ENCODE peak calls at places on chromosomes 6 and 20, in six cellular contexts. One of them, this sample, is unnamed. For H3K36me3, the result is how much of the 10 kb centered on the place peaks cover.

GRCh38 chr6:20839624-20840023 is 305.4 kb downstream of the CDKAL1 start:
- DNase-seq in OCI-LY7: no peak
- DNase-seq in ovary: no peak
- DNase-seq in HCT116: no peak
- DNase-seq in CD8-positive, alpha-beta T cell: no peak
- DNase-seq in fibroblast of lung: no peak
- DNase-seq in this sample: no peak

GRCh38 chr20:49579874-49580817 is 12.2 kb upstream of the PTGIS start:
- DNase-seq in HCT116: no peak
- DNase-seq in ovary: peak
- DNase-seq in CD8-positive, alpha-beta T cell: no peak
- DNase-seq in fibroblast of lung: peak
- DNase-seq in OCI-LY7: no peak
- DNase-seq in this sample: no peak

GRCh38 chr6:4928426-4928825 is 75.4 kb downstream of the RPP40 start:
- DNase-seq in ovary: no peak
- DNase-seq in fibroblast of lung: peak
- DNase-seq in CD8-positive, alpha-beta T cell: no peak
- DNase-seq in HCT116: no peak
- DNase-seq in OCI-LY7: no peak
- DNase-seq in this sample: peak

GRCh38 chr6:166520905-166521834 is 65.3 kb downstream of the RAMACL start:
- DNase-seq in ovary: no peak
- DNase-seq in fibroblast of lung: peak
- DNase-seq in CD8-positive, alpha-beta T cell: no peak
- DNase-seq in OCI-LY7: no peak
- DNase-seq in HCT116: no peak
- DNase-seq in this sample: no peak

GRCh38 chr6:170371588-170371987 is 65.0 kb downstream of the FAM120B start:
- DNase-seq in ovary: no peak
- DNase-seq in OCI-LY7: no peak
- DNase-seq in fibroblast of lung: no peak
- DNase-seq in CD8-positive, alpha-beta T cell: no peak
- DNase-seq in HCT116: no peak
- DNase-seq in this sample: no peak

GRCh38 chr20:57216669-57217068 is 49.8 kb downstream of the BMP7 start:
- DNase-seq in fibroblast of lung: no peak
- DNase-seq in OCI-LY7: no peak
- DNase-seq in HCT116: no peak
- DNase-seq in CD8-positive, alpha-beta T cell: no peak
- DNase-seq in ovary: no peak
- DNase-seq in this sample: no peak

GRCh38 chr20:23995905-23996666 is 7.5 kb upstream of the GGTLC1 start:
- DNase-seq in fibroblast of lung: peak
- DNase-seq in ovary: peak
- DNase-seq in CD8-positive, alpha-beta T cell: peak
- DNase-seq in OCI-LY7: peak
- DNase-seq in HCT116: peak
- DNase-seq in this sample: no peak

GRCh38 chr20:62837790-62838458 is 21.1 kb downstream of the COL9A3 start:
- DNase-seq in ovary: no peak
- DNase-seq in OCI-LY7: no peak
- DNase-seq in HCT116: no peak
- DNase-seq in CD8-positive, alpha-beta T cell: no peak
- DNase-seq in fibroblast of lung: no peak
- DNase-seq in this sample: no peak

GRCh38 chr6:53306819-53307347 is 41.9 kb downstream of the ELOVL5 start:
- DNase-seq in fibroblast of lung: peak
- DNase-seq in CD8-positive, alpha-beta T cell: no peak
- DNase-seq in HCT116: no peak
- DNase-seq in ovary: no peak
- DNase-seq in OCI-LY7: no peak
- DNase-seq in this sample: peak

GRCh38 chr20:48384147-48384818 is 443.5 kb downstream of the PREX1 start:
- DNase-seq in OCI-LY7: peak
- DNase-seq in CD8-positive, alpha-beta T cell: no peak
- DNase-seq in ovary: no peak
- DNase-seq in HCT116: peak
- DNase-seq in fibroblast of lung: no peak
- DNase-seq in this sample: no peak

GRCh38 chr20:40883097-40883496 is 145.5 kb upstream of the TOP1 start:
- DNase-seq in ovary: no peak
- DNase-seq in fibroblast of lung: no peak
- DNase-seq in CD8-positive, alpha-beta T cell: no peak
- DNase-seq in OCI-LY7: no peak
- DNase-seq in HCT116: no peak
- DNase-seq in this sample: no peak

GRCh38 chr6:3421763-3422456 is 34.9 kb downstream of the SLC22A23 start:
- DNase-seq in OCI-LY7: no peak
- DNase-seq in ovary: no peak
- DNase-seq in HCT116: no peak
- DNase-seq in fibroblast of lung: peak
- DNase-seq in CD8-positive, alpha-beta T cell: no peak
- DNase-seq in this sample: no peak

GRCh38 chr6:89433637-89434499 is 916 bp downstream of the ANKRD6 start:
- DNase-seq in HCT116: no peak
- DNase-seq in fibroblast of lung: no peak
- DNase-seq in CD8-positive, alpha-beta T cell: no peak
- DNase-seq in ovary: peak
- DNase-seq in OCI-LY7: peak
- DNase-seq in this sample: no peak

GRCh38 chr20:45934046-45934586 is 367 bp upstream of the PCIF1 start:
- DNase-seq in HCT116: peak
- DNase-seq in OCI-LY7: peak
- DNase-seq in CD8-positive, alpha-beta T cell: peak
- DNase-seq in fibroblast of lung: peak
- DNase-seq in ovary: no peak
- DNase-seq in this sample: no peak

GRCh38 chr6:437042-437402 is 45.5 kb downstream of the IRF4 start:
- DNase-seq in fibroblast of lung: peak
- DNase-seq in HCT116: no peak
- DNase-seq in OCI-LY7: no peak
- DNase-seq in ovary: no peak
- DNase-seq in CD8-positive, alpha-beta T cell: no peak
- DNase-seq in this sample: no peak

GRCh38 chr20:25282796-25283195 is 34.9 kb downstream of the PYGB start:
- DNase-seq in fibroblast of lung: no peak
- DNase-seq in ovary: no peak
- DNase-seq in HCT116: no peak
- DNase-seq in CD8-positive, alpha-beta T cell: no peak
- DNase-seq in OCI-LY7: no peak
- DNase-seq in this sample: no peak

GRCh38 chr20:25282034-25282781 is 34.3 kb downstream of the PYGB start:
- DNase-seq in ovary: peak
- DNase-seq in CD8-positive, alpha-beta T cell: no peak
- DNase-seq in OCI-LY7: no peak
- DNase-seq in fibroblast of lung: no peak
- DNase-seq in HCT116: no peak
- DNase-seq in this sample: no peak

GRCh38 chr20:25280574-25281535 is 33.0 kb downstream of the PYGB start:
- DNase-seq in fibroblast of lung: no peak
- DNase-seq in CD8-positive, alpha-beta T cell: no peak
- DNase-seq in HCT116: no peak
- DNase-seq in OCI-LY7: no peak
- DNase-seq in ovary: no peak
- DNase-seq in this sample: no peak

GRCh38 chr20:25280051-25280573 is 32.2 kb downstream of the PYGB start:
- DNase-seq in OCI-LY7: peak
- DNase-seq in fibroblast of lung: no peak
- DNase-seq in CD8-positive, alpha-beta T cell: no peak
- DNase-seq in HCT116: no peak
- DNase-seq in ovary: no peak
- DNase-seq in this sample: no peak

DNA sequence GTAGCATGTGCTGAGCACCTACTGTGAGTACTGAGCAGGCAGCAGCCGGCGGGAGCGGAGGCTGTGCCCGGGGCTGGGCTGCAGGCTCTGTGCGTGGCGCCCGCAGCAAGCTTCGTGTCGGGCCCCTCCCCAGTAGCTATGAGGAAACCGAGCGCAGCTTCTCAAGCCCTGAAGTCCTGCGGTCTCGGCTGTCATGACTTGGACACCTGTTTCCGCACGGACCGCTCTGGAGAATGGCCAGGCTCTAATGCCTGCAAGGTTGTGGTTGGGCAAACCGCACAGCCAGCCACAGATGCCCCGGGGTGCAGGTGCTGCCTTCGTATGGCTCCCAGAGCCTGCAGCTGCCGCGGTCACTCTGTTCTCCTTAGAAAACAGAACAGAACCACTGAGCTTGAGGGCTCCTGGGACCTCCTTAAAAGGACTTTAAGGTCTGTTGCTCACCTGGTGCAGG is 33.7 kb downstream of the PYGB start:
- DNase-seq in HCT116: no peak
- DNase-seq in fibroblast of lung: no peak
- DNase-seq in OCI-LY7: peak
- DNase-seq in ovary: peak
- DNase-seq in CD8-positive, alpha-beta T cell: no peak
- DNase-seq in this sample: no peak
- H3K36me3 ChIP-seq in HCT116: under half
- H3K36me3 ChIP-seq in fibroblast of lung: under half
- H3K36me3 ChIP-seq in OCI-LY7: under half
- H3K36me3 ChIP-seq in ovary: under half
- H3K36me3 ChIP-seq in CD8-positive, alpha-beta T cell: under half
- H3K36me3 ChIP-seq in this sample: under half

DNA sequence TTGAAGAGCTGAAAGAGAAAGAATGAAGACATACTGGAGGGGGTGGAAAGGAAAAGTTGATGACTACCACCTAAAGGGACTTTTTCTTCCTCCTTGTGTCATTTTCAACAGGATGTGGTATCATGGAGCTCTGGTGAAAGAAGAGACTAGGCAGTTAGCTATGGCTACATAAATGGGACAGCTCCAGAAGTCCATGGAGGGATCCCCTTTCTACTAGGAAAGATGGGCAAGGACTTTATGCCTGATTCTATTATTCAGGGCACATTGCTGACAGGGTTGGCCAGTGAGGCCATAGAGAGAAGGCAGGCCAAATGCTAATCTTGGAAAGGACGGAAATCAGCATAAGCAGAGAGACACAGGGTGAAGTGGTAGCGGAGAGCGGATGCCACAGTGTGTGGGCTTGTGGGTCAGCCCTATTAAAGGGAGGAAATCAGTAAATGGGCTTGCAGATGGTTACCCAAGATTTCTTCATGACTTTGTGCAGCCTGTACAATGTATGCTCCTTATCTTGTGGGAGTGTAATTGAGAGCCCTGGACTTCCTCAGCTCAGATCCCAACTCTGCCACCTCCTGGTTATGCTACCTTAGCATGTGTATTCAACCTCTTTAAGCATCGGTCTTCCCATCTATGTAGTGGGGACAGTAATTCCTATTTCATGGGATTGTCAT is 77.4 kb upstream of the TMEM170B start:
- DNase-seq in ovary: no peak
- DNase-seq in HCT116: no peak
- DNase-seq in CD8-positive, alpha-beta T cell: no peak
- DNase-seq in OCI-LY7: peak
- DNase-seq in fibroblast of lung: peak
- DNase-seq in this sample: no peak
- TF ChIP-seq CTCF in ovary: no peak
- TF ChIP-seq CTCF in HCT116: no peak
- TF ChIP-seq CTCF in CD8-positive, alpha-beta T cell: no peak
- TF ChIP-seq CTCF in OCI-LY7: peak
- TF ChIP-seq CTCF in fibroblast of lung: no peak
- TF ChIP-seq CTCF in this sample: peak

GRCh38 chr6:146855889-146856288 is 257.1 kb downstream of the ADGB start:
- DNase-seq in OCI-LY7: no peak
- DNase-seq in ovary: no peak
- DNase-seq in CD8-positive, alpha-beta T cell: no peak
- DNase-seq in fibroblast of lung: no peak
- DNase-seq in HCT116: no peak
- DNase-seq in this sample: no peak
- H3K4me3 ChIP-seq in OCI-LY7: no peak
- H3K4me3 ChIP-seq in ovary: no peak
- H3K4me3 ChIP-seq in CD8-positive, alpha-beta T cell: no peak
- H3K4me3 ChIP-seq in fibroblast of lung: no peak
- H3K4me3 ChIP-seq in HCT116: no peak
- H3K4me3 ChIP-seq in this sample: no peak

GRCh38 chr6:30601815-30602641 is 15.0 kb downstream of the PPP1R10 start:
- DNase-seq in fibroblast of lung: no peak
- DNase-seq in HCT116: no peak
- DNase-seq in ovary: no peak
- DNase-seq in OCI-LY7: no peak
- DNase-seq in CD8-positive, alpha-beta T cell: no peak
- DNase-seq in this sample: no peak

GRCh38 chr6:30601436-30601814 is 15.6 kb downstream of the PPP1R10 start:
- DNase-seq in ovary: no peak
- DNase-seq in CD8-positive, alpha-beta T cell: no peak
- DNase-seq in OCI-LY7: no peak
- DNase-seq in fibroblast of lung: no peak
- DNase-seq in HCT116: no peak
- DNase-seq in this sample: no peak

GRCh38 chr6:30599625-30600324 is 17.3 kb downstream of the PPP1R10 start:
- DNase-seq in CD8-positive, alpha-beta T cell: no peak
- DNase-seq in OCI-LY7: no peak
- DNase-seq in ovary: no peak
- DNase-seq in fibroblast of lung: no peak
- DNase-seq in HCT116: no peak
- DNase-seq in this sample: no peak

GRCh38 chr6:30598912-30599624 is 18.0 kb downstream of the PPP1R10 start:
- DNase-seq in OCI-LY7: no peak
- DNase-seq in CD8-positive, alpha-beta T cell: no peak
- DNase-seq in HCT116: no peak
- DNase-seq in fibroblast of lung: no peak
- DNase-seq in ovary: no peak
- DNase-seq in this sample: no peak

DNA sequence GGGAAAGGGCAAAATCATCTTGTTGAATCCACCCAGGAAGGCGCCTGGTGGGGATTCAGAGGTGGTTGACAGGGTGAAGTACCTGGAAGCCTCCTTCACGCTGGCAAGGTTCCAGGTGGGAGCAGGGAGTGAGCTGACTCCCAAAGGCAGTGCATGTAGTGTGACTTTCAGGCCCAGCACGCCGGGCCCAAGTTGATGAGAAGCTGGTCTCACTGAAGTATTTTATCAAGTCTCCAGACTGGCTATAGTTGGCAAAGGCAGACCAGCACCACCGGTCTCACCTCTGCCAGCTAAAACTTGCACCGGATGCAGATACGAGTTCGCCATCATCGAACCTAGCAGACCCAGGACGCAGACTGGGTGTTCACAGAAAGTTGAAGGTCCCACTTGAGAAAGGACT is 16.5 kb downstream of the PPP1R10 start:
- DNase-seq in fibroblast of lung: no peak
- DNase-seq in HCT116: no peak
- DNase-seq in ovary: peak
- DNase-seq in OCI-LY7: no peak
- DNase-seq in CD8-positive, alpha-beta T cell: no peak
- DNase-seq in this sample: no peak
- H3K36me3 ChIP-seq in fibroblast of lung: under half
- H3K36me3 ChIP-seq in HCT116: under half
- H3K36me3 ChIP-seq in ovary: under half
- H3K36me3 ChIP-seq in OCI-LY7: half or more
- H3K36me3 ChIP-seq in CD8-positive, alpha-beta T cell: half or more
- H3K36me3 ChIP-seq in this sample: under half

GRCh38 chr6:43070028-43070632 is 6.0 kb upstream of the PTK7 start:
- DNase-seq in HCT116: peak
- DNase-seq in CD8-positive, alpha-beta T cell: no peak
- DNase-seq in fibroblast of lung: peak
- DNase-seq in OCI-LY7: peak
- DNase-seq in ovary: no peak
- DNase-seq in this sample: no peak
- TF ChIP-seq CTCF in HCT116: peak
- TF ChIP-seq CTCF in CD8-positive, alpha-beta T cell: peak
- TF ChIP-seq CTCF in fibroblast of lung: peak
- TF ChIP-seq CTCF in OCI-LY7: peak
- TF ChIP-seq CTCF in ovary: peak
- TF ChIP-seq CTCF in this sample: peak